ENCODE peak calls at places on chromosomes 5 and 9, in four cellular contexts. E is pancreas, A is aorta, W is fibroblast of mammary gland. Z is an unnamed sample.

GRCh38 chr5:159061186-159061796 is 38.4 kb downstream of the EBF1 start:
- DNase-seq in W (peak), A (peak), E (peak), Z (no peak)

GRCh38 chr9:90616806-90617205 is 25.8 kb downstream of the DIRAS2 start:
- DNase-seq in W (no peak), A (no peak), E (no peak), Z (no peak)

GRCh38 chr5:35205606-35206005 is 24.7 kb downstream of the PRLR start:
- DNase-seq in E (no peak), W (no peak), A (no peak), Z (no peak)

GRCh38 chr9:81693639-81694378 is 4.5 kb upstream of the TLE1 start:
- DNase-seq in W (peak), A (no peak), E (no peak), Z (no peak)

GRCh38 chr5:56100429-56101176 is 105.8 kb upstream of the IL6ST start:
- DNase-seq in A (no peak), E (no peak), W (no peak), Z (no peak)

GRCh38 chr5:90565491-90565890 is 6.9 kb downstream of the ADGRV1 start:
- DNase-seq in A (no peak), W (no peak), E (no peak), Z (no peak)

GRCh38 chr5:25763781-25764180 is 1119.0 kb upstream of the CDH10 start:
- DNase-seq in A (no peak), W (no peak), E (no peak), Z (no peak)

GRCh38 chr9:93861736-93862358 is 93.3 kb downstream of the BARX1 start:
- DNase-seq in A (no peak), E (no peak), W (no peak), Z (no peak)

GRCh38 chr9:93857528-93857927 is 97.6 kb downstream of the BARX1 start:
- DNase-seq in A (no peak), W (no peak), E (no peak), Z (no peak)

GRCh38 chr5:170420809-170421412 is 31.7 kb upstream of the KCNMB1 start:
- DNase-seq in A (peak), W (peak), E (peak), Z (peak)

GRCh38 chr9:109857337-109857736 is 77.3 kb downstream of the PALM2AKAP2 start:
- DNase-seq in E (no peak), W (no peak), A (no peak), Z (no peak)

GRCh38 chr5:33241826-33242225 is 198.9 kb upstream of the TARS1 start:
- DNase-seq in A (peak), W (no peak), E (no peak), Z (no peak)